ENCODE peak calls at places on chromosome 9, in four cellular contexts. W is uterus, X is fibroblast of mammary gland, Q is ovary. Z is an unnamed sample.

GRCh38 chr9:95580812-95581761 is 64.3 kb upstream of the PTCH1 start:
- DNase-seq in W (no peak), X (no peak), Q (no peak), Z (no peak)

GRCh38 chr9:93620041-93620506 is 43.7 kb downstream of the PHF2 start:
- DNase-seq in W (no peak), X (no peak), Q (no peak), Z (no peak)

GRCh38 chr9:105833271-105833975 is 139.1 kb downstream of the TMEM38B start:
- DNase-seq in W (no peak), X (no peak), Q (no peak), Z (no peak)

GRCh38 chr9:108645520-108645919 is 210.3 kb downstream of the ACTL7B start:
- DNase-seq in W (no peak), X (peak; percentile 74), Q (no peak), Z (peak; percentile 15)

GRCh38 chr9:94581711-94582110 is 11.9 kb downstream of the FBP2 start:
- DNase-seq in W (no peak), X (no peak), Q (no peak), Z (no peak)

GRCh38 chr9:135290086-135290485 is 189.5 kb upstream of the PPP1R26 start:
- DNase-seq in W (no peak), X (no peak), Q (no peak), Z (no peak)

GRCh38 chr9:76756273-76756650 is 8.0 kb upstream of the PCA3 start:
- DNase-seq in W (no peak), X (peak; percentile 44), Q (no peak), Z (peak; percentile 24)

GRCh38 chr9:84597131-84597530 is 72.4 kb upstream of the NTRK2 start:
- DNase-seq in W (no peak), X (no peak), Q (no peak), Z (no peak)

GRCh38 chr9:137355445-137356365 is 53.6 kb upstream of the NRARP start:
- DNase-seq in W (no peak), X (no peak), Q (no peak), Z (no peak)

GRCh38 chr9:136901516-136902258 is 15.4 kb downstream of the TRAF2 start:
- DNase-seq in W (no peak), X (peak; percentile 41), Q (no peak), Z (peak; percentile 65)

GRCh38 chr9:74644015-74644414 is 146.9 kb downstream of the RORB start:
- DNase-seq in W (no peak), X (no peak), Q (no peak), Z (no peak)

GRCh38 chr9:672833-673232 is 168.7 kb upstream of the DMRT1 start:
- DNase-seq in W (no peak), X (no peak), Q (no peak), Z (no peak)

GRCh38 chr9:129289883-129290282 is 111.8 kb upstream of the IER5L start:
- DNase-seq in W (no peak), X (no peak), Q (no peak), Z (no peak)

GRCh38 chr9:134221273-134222017 is 57.1 kb upstream of the RNU6ATAC start:
- DNase-seq in W (no peak), X (no peak), Q (no peak), Z (no peak)

GRCh38 chr9:87479801-87480201 is 17.9 kb upstream of the DAPK1 start:
- DNase-seq in W (no peak), X (peak; percentile 8), Q (no peak), Z (no peak)

GRCh38 chr9:115084709-115085108 is 33.2 kb downstream of the TNC start:
- DNase-seq in W (no peak), X (no peak), Q (no peak), Z (no peak)

GRCh38 chr9:92187390-92187789 is 72.2 kb upstream of the SPTLC1 start:
- DNase-seq in W (no peak), X (no peak), Q (no peak), Z (no peak)

GRCh38 chr9:77841739-77842386 is 189.7 kb downstream of the GNAQ start:
- DNase-seq in W (no peak), X (no peak), Q (no peak), Z (no peak)
- TF ChIP-seq CTCF in W (peak; percentile 38), X (peak; percentile 40), Q (no peak), Z (peak; percentile 41)

DNA sequence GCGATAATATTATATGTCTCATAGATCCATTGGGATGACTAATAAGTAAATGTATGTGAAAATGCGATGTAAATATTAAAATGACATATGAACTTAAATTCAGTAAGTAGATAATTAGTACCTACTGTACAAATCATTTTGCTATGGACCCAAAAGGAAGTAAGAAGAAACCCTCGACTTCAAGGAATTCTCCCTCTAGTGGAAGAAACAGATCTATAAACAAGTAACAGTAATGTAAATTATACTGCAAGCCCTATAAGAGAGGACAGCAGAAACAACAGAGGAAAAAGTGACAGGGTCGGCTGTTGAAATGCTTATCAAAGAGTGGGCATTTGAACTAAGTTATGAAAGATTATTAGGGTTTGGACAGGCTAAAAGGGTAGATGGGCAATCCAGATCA is 320.3 kb downstream of the DMAC1 start:
- DNase-seq in W (no peak), X (no peak), Q (no peak), Z (no peak)
- TF ChIP-seq CTCF in W (no peak), X (peak; percentile 18), Q (no peak), Z (no peak)

GRCh38 chr9:122930933-122931850 is at the start of gene ZBTB26:
- DNase-seq in W (peak; percentile 92), X (peak; percentile 88), Q (peak; percentile 92), Z (peak; percentile 93)
- TF ChIP-seq CTCF in W (no peak), X (no peak), Q (no peak), Z (no peak)

GRCh38 chr9:131557855-131558548 is 12.7 kb downstream of the PRRT1B start:
- DNase-seq in W (no peak), X (no peak), Q (no peak), Z (no peak)

GRCh38 chr9:131555841-131556673 is 10.7 kb downstream of the PRRT1B start:
- DNase-seq in W (no peak), X (no peak), Q (no peak), Z (no peak)

GRCh38 chr9:131554865-131555351 is 9.6 kb downstream of the PRRT1B start:
- DNase-seq in W (no peak), X (no peak), Q (no peak), Z (no peak)

GRCh38 chr9:131562032-131562959 is 17.0 kb downstream of the PRRT1B start:
- DNase-seq in W (no peak), X (peak; percentile 39), Q (no peak), Z (no peak)

DNA sequence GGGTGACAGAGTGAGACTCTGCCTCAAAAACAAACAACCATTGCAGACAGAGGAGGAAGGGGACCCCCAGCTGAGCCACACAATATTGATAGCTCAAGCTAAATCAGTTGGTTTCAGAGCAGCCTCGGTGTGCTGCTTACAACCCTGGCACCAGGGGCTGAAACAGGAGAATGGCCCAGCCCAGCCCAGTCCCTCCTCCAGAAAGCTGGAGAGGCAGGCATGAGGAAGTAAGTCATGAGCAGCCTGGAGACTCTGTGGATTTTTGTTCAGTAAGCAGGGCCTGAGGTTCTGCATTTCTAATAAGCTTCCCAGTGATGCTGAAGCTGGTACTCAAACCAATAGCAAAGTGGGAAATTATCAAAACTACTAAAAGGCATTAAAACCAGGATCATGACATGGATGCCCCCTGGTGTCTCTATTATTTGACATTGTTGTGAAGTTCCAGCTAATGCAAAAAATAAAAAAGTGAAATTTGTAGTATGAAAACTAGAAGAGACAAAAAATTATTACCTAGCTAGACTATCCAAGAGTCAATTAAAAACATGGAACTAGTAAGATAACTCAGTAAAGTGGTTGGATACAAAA is 14.2 kb downstream of the PRRT1B start:
- DNase-seq in W (no peak), X (no peak), Q (no peak), Z (no peak)
- TF ChIP-seq CTCF in W (no peak), X (no peak), Q (no peak), Z (no peak)

GRCh38 chr9:4297795-4298254 is 2.0 kb downstream of the GLIS3 start:
- DNase-seq in W (peak; percentile 76), X (peak; percentile 72), Q (peak; percentile 77), Z (peak; percentile 52)

GRCh38 chr9:4296217-4296616 is 3.7 kb downstream of the GLIS3 start:
- DNase-seq in W (no peak), X (no peak), Q (no peak), Z (no peak)

GRCh38 chr9:4298255-4299005 is 1.4 kb downstream of the GLIS3 start:
- DNase-seq in W (no peak), X (peak; percentile 47), Q (peak; percentile 44), Z (peak; percentile 29)

GRCh38 chr9:4299006-4299795 is 667 bp downstream of the GLIS3 start:
- DNase-seq in W (peak; percentile 44), X (peak; percentile 49), Q (peak; percentile 51), Z (peak; percentile 12)

GRCh38 chr9:4297151-4297794 is 2.6 kb downstream of the GLIS3 start:
- DNase-seq in W (peak; percentile 83), X (peak; percentile 95), Q (peak; percentile 80), Z (peak; percentile 68)
- TF ChIP-seq CTCF in W (peak; percentile 43), X (peak; percentile 51), Q (no peak), Z (no peak)

DNA sequence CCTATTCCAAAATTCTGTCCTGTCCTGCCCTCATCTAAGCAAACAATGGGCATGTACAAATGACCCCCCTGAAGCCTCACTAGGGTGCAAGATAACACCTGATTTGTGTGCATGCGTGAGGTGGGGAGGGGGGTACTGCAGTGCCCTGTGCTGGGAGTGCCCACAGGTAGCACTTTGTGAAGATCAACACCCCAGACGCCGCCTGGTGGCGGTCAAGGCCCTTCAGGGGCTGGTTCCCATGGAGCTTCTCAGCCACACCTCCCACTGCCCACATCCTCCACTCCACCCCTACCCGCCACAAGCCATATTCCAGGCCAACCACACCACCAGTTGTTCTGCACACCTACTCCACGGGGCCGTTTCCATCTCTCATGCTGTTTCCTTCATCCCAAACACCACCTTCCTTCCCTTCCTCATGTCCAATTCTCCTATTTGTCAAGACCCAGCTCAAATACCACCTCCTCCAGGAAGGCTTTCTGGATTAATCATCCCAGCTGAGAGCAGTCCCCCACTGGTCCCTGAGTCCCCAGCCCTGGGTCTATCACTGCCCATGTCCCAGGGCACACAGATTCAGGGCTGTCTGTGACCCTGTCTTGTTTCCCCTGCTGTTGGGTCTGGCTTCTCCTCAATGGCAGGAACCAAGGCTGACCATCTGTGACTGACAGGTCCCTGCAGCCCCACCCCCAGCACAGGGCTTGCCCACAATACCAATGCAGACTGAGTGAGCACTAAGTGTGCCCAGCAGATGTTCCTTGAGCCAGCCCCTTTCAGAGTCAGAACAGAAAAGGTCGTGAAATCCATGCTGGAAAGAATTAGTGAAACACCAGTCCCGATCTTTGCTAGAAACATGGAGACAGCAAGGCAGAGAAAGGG is 178.4 kb downstream of the PAX5 start:
- DNase-seq in W (no peak), X (no peak), Q (no peak), Z (no peak)
- TF ChIP-seq CTCF in W (no peak), X (no peak), Q (no peak), Z (no peak)

GRCh38 chr9:124771021-124771866 is at the start of gene NR6A1:
- DNase-seq in W (peak; percentile 94), X (peak; percentile 92), Q (peak; percentile 95), Z (peak; percentile 94)
- TF ChIP-seq CTCF in W (no peak), X (no peak), Q (peak; percentile 27), Z (peak; percentile 41)

Z was measured in gastrocnemius medialis.